ENCODE peak calls at places on chromosomes 2 and 18, in six cellular contexts. O is neural progenitor cell, V is PC-3, L is HCT116, G is SK-N-SH, W is MM.1S. R is an unnamed sample.

GRCh38 chr2:30639836-30640235 is 167.4 kb downstream of the CAPN13 start:
- DNase-seq in O (no peak), L (no peak), G (no peak), V (no peak), W (peak; percentile 79), R (no peak)

GRCh38 chr2:71807969-71808451 is 339.7 kb downstream of the CYP26B1 start:
- DNase-seq in V (no peak), G (no peak), O (no peak), L (no peak), W (no peak), R (no peak)

GRCh38 chr18:13558132-13558531 is 168.2 kb downstream of the FAM210A start:
- DNase-seq in V (peak; percentile 59), G (peak; percentile 83), L (peak; percentile 31), O (peak; percentile 67), W (peak; percentile 50), R (peak; percentile 49)

GRCh38 chr2:134411828-134412638 is 158.2 kb downstream of the MGAT5 start:
- DNase-seq in W (peak; percentile 90), L (peak; percentile 44), O (peak; percentile 83), V (peak; percentile 77), G (peak; percentile 70), R (peak; percentile 88)

GRCh38 chr2:112033600-112033999 is 21.5 kb upstream of the TMEM87B start:
- DNase-seq in O (no peak), G (no peak), W (no peak), V (peak; percentile 60), L (peak; percentile 52), R (peak; percentile 45)

GRCh38 chr2:195382186-195382585 is 274.8 kb upstream of the SLC39A10 start:
- DNase-seq in G (no peak), W (no peak), V (no peak), L (no peak), O (no peak), R (no peak)

GRCh38 chr2:200703132-200703925 is 108.4 kb upstream of the BZW1 start:
- DNase-seq in G (peak; percentile 15), O (peak; percentile 69), L (peak; percentile 68), W (peak; percentile 78), V (peak; percentile 92), R (peak; percentile 83)

GRCh38 chr2:101305492-101306123 is 2.9 kb downstream of the RNF149 start:
- DNase-seq in W (no peak), O (no peak), L (no peak), V (peak; percentile 61), G (no peak), R (peak; percentile 90)

GRCh38 chr18:35515460-35516130 is 17.8 kb upstream of the INO80C start:
- DNase-seq in O (no peak), V (no peak), G (no peak), L (no peak), W (no peak), R (peak; percentile 40)

GRCh38 chr2:216884347-216884746 is 24.5 kb upstream of the TNP1 start:
- DNase-seq in W (no peak), V (no peak), L (no peak), G (no peak), O (no peak), R (no peak)

GRCh38 chr2:11532434-11533055 is 1.3 kb upstream of the GREB1 start:
- DNase-seq in V (peak; percentile 31), O (no peak), W (no peak), G (no peak), L (no peak), R (peak; percentile 13)

GRCh38 chr2:38237311-38237710 is 139.8 kb downstream of the ATL2 start:
- DNase-seq in W (no peak), V (no peak), O (no peak), L (no peak), G (no peak), R (no peak)

GRCh38 chr2:898319-898718 is 52.3 kb upstream of the SNTG2 start:
- DNase-seq in L (peak; percentile 18), G (peak; percentile 78), V (peak; percentile 33), O (peak; percentile 62), W (no peak), R (no peak)

GRCh38 chr2:237097911-237098702 is 12.4 kb downstream of the COPS8 start:
- DNase-seq in W (no peak), V (peak; percentile 95), O (no peak), L (no peak), G (no peak), R (peak; percentile 97)

GRCh38 chr18:34159691-34160185 is 65.0 kb downstream of the NOL4 start:
- DNase-seq in O (no peak), G (peak; percentile 57), V (no peak), L (no peak), W (no peak), R (no peak)

GRCh38 chr18:24271381-24272331 is 126.0 kb downstream of the OSBPL1A start:
- DNase-seq in V (peak; percentile 72), W (peak; percentile 89), O (peak; percentile 95), L (peak; percentile 49), G (peak; percentile 89), R (peak; percentile 85)

GRCh38 chr2:9663008-9663879 is 32.4 kb upstream of the YWHAQ start:
- DNase-seq in L (no peak), W (peak; percentile 26), G (no peak), V (no peak), O (no peak), R (no peak)

GRCh38 chr2:41836944-41837343 is 210.9 kb upstream of the PKDCC start:
- DNase-seq in V (peak; percentile 64), W (peak; percentile 52), O (peak; percentile 83), L (peak; percentile 7), G (no peak), R (peak; percentile 73)

DNA sequence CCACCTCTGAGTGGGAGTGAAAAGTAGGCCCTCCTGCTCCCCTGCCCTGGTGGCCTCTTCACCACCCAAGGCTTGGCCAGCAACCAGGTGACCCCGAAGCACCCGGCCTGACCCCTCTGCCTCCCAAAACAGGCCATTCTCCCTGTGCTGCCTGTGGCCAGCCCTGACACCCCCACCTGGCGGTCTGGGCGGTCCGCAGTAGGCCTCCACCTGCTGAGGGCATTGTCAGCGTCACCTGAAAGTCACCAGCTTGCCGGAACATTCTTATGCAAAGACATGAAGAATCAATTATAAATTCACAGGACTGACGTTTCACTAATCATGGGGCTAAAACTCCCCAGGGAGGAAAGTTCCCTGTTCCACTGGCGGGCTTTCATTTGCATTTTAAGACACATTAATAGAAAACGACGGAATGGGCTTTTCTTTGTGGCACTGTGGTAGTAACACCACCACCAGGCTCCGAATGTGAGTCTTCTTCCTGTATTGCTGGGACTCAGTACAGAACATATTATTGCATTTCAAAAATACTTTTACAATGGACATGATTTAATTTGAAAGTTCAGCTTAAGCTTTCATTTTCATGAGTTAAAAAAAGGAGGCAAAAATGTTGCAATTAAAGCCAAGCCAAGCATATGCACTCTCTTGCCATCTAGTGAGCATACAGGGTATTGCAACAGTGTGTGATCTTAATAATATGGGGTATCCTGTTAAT is 57.4 kb downstream of the ADI1 start:
- DNase-seq in V (peak; percentile 81), W (peak; percentile 74), G (peak; percentile 89), O (peak; percentile 50), L (peak; percentile 28), R (peak; percentile 68)
- H3K4me3 ChIP-seq in V (no peak overlapping the region), W (peak overlapping the region; percentile 33), G (no peak overlapping the region), O (no peak overlapping the region), L (no peak overlapping the region), R (peak overlapping the region; percentile 38)

DNA sequence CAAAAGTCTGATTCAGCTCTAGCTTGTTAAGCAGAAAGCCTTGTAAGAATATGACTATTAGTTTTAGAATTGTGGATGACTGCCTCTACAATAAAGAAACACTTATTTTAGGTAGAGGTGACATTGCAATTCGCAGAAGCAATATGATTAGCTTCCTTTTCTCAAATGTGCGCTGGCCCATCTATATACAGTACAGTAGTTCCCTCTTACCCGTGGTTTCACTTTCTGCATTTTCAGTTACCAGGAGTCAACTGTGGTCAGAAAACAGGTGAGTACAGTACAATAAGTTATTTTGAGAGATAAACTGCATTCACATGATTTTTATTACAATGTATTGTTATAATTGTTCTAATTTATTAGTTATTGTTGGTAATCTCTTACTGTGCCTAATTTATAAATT is 405.1 kb downstream of the GPD2 start:
- DNase-seq in L (no peak), G (no peak), O (no peak), V (no peak), W (peak; percentile 94), R (peak; percentile 16)
- TF ChIP-seq EZH2phosphoT487 in L (no peak), G (no peak), O (no peak), V (no peak), W (no peak), R (no peak)

GRCh38 chr2:149331023-149331400 is 625 bp downstream of the LYPD6 start:
- DNase-seq in W (no peak), G (no peak), O (peak; percentile 13), V (no peak), L (no peak), R (peak; percentile 34)
- H3K9ac ChIP-seq in W (peak overlapping the region; percentile 53), G (peak overlapping the region; percentile 74), O (no peak overlapping the region), V (peak overlapping the region; percentile 16), L (peak overlapping the region; percentile 54), R (peak overlapping the region; percentile 55)

GRCh38 chr2:172074254-172074653 is 11.1 kb upstream of the DLX1 start:
- DNase-seq in O (no peak), L (no peak), G (no peak), V (no peak), W (no peak), R (no peak)

GRCh38 chr2:172070936-172071335 is 14.4 kb upstream of the DLX1 start:
- DNase-seq in O (no peak), G (no peak), L (no peak), W (no peak), V (no peak), R (no peak)

GRCh38 chr2:172073518-172073917 is 11.8 kb upstream of the DLX1 start:
- DNase-seq in V (no peak), W (no peak), G (no peak), O (no peak), L (no peak), R (no peak)

GRCh38 chr2:172066394-172066863 is 18.9 kb upstream of the DLX1 start:
- DNase-seq in G (no peak), W (no peak), O (no peak), V (no peak), L (no peak), R (no peak)

DNA sequence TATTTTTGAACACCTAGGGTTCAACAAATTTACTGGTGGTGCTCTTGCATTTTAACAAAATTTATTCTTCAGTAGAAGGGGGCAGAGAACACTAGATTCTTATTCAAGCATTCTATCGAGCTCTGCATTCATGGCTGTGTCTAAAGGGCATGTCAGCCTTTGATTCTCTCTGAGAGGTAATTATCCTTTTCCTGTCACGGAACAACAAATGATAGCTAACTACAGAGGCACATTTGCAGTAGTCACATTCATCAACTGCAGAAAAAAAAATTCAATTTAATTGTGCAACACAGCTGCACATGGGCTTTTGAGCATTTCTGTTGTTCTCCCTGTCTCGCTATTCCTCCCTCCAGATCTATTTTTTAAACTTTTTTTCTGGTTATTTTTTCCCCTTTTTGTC is 13.0 kb upstream of the DLX1 start:
- DNase-seq in V (no peak), O (no peak), G (no peak), L (no peak), W (no peak), R (no peak)
- H3K4me3 ChIP-seq in V (no peak overlapping the region), O (no peak overlapping the region), G (no peak overlapping the region), L (no peak overlapping the region), W (no peak overlapping the region), R (no peak overlapping the region)

R was measured in GM23248.